ENCODE peak calls at places on chromosomes 12 and 14, in seven cellular contexts. D is dorsolateral prefrontal cortex, C is lower leg skin, Y is foreskin fibroblast, K is omental fat pad, A is H7, X is coronary artery. L is an unnamed sample.

GRCh38 chr12:116802018-116802417 is 63.9 kb downstream of the RNFT2 start:
- DNase-seq in X (no peak), C (no peak), Y (no peak), D (no peak), A (no peak), K (no peak), L (no peak)

GRCh38 chr14:104281768-104282301 is 143.4 kb downstream of the KIF26A start:
- DNase-seq in X (peak; percentile 38), Y (no peak), C (no peak), A (peak; percentile 32), K (peak; percentile 4), D (peak; percentile 39), L (no peak)

GRCh38 chr12:7581046-7581445 is 77.5 kb upstream of the CD163 start:
- DNase-seq in D (no peak), C (no peak), K (no peak), Y (no peak), X (no peak), A (no peak), L (no peak)

GRCh38 chr12:25052191-25053020 is 103.5 kb upstream of the BCAT1 start:
- DNase-seq in C (no peak), Y (no peak), D (no peak), X (no peak), A (no peak), K (no peak), L (no peak)

GRCh38 chr14:105419305-105420091 is at the start of gene MTA1:
- DNase-seq in D (no peak), C (no peak), K (no peak), Y (peak; percentile 24), A (peak; percentile 96), X (peak; percentile 77), L (no peak)

GRCh38 chr12:93415723-93416464 is 25.9 kb downstream of the UBE2N start:
- DNase-seq in Y (no peak), D (no peak), A (no peak), X (no peak), C (no peak), K (no peak), L (no peak)

GRCh38 chr14:101595887-101596721 is 34.8 kb downstream of the DIO3 start:
- DNase-seq in Y (no peak), D (no peak), X (peak; percentile 50), C (no peak), K (no peak), A (no peak), L (no peak)

GRCh38 chr12:58528266-58528665 is 392.0 kb downstream of the LRIG3 start:
- DNase-seq in D (no peak), K (no peak), Y (no peak), A (no peak), C (no peak), X (no peak), L (no peak)

GRCh38 chr14:104536942-104537612 is 42.5 kb upstream of the C14orf180 start:
- DNase-seq in C (no peak), Y (peak; percentile 13), X (no peak), A (peak; percentile 17), K (no peak), D (no peak), L (no peak)

GRCh38 chr14:91400696-91401095 is 16.9 kb downstream of the CCDC88C start:
- DNase-seq in A (no peak), X (no peak), D (no peak), Y (no peak), K (no peak), C (no peak), L (no peak)

GRCh38 chr12:124024263-124024678 is 51.3 kb downstream of the ZNF664 start:
- DNase-seq in K (no peak), Y (peak; percentile 39), C (no peak), X (no peak), A (no peak), D (no peak), L (no peak)

GRCh38 chr12:130334937-130335336 is 2.8 kb upstream of the PIWIL1 start:
- DNase-seq in D (peak; percentile 73), X (no peak), Y (no peak), A (peak; percentile 71), C (no peak), K (no peak), L (no peak)

GRCh38 chr14:89848165-89848564 is 106.4 kb downstream of the EFCAB11 start:
- DNase-seq in Y (no peak), C (no peak), X (no peak), D (no peak), A (no peak), K (no peak), L (no peak)

GRCh38 chr12:28440209-28440608 is 250.0 kb downstream of the CCDC91 start:
- DNase-seq in A (no peak), C (no peak), D (no peak), K (no peak), X (no peak), Y (no peak), L (no peak)

GRCh38 chr14:69658664-69659261 is 47.4 kb downstream of the SUSD6 start:
- DNase-seq in Y (no peak), A (no peak), D (no peak), C (no peak), K (no peak), X (no peak), L (no peak)

GRCh38 chr14:67426983-67427601 is 15.1 kb upstream of the PLEK2 start:
- DNase-seq in K (no peak), D (peak; percentile 82), X (no peak), C (peak; percentile 51), A (peak; percentile 87), Y (peak; percentile 68), L (peak; percentile 84)

GRCh38 chr14:24116111-24116809 is 1.5 kb upstream of the NRL start:
- DNase-seq in K (no peak), X (no peak), Y (no peak), D (no peak), A (no peak), C (no peak), L (no peak)

GRCh38 chr12:47832263-47832933 is 12.7 kb upstream of the HDAC7 start:
- DNase-seq in K (no peak), A (no peak), D (no peak), C (no peak), Y (no peak), X (no peak), L (no peak)

GRCh38 chr12:9699269-9699897 is 29.9 kb downstream of the CLEC2D start:
- DNase-seq in Y (no peak), D (no peak), A (no peak), K (no peak), X (no peak), C (no peak), L (no peak)

GRCh38 chr14:80959448-80960006 is 4.1 kb downstream of the TSHR start:
- DNase-seq in X (no peak), A (no peak), Y (no peak), C (no peak), K (no peak), D (no peak), L (no peak)

GRCh38 chr14:38693423-38693822 is 409.6 kb downstream of the SEC23A start:
- DNase-seq in X (no peak), Y (no peak), K (no peak), D (no peak), A (no peak), C (no peak), L (no peak)

GRCh38 chr14:72111921-72112320 is 179.7 kb downstream of the RGS6 start:
- DNase-seq in C (no peak), K (no peak), D (no peak), Y (no peak), X (no peak), A (no peak), L (no peak)

GRCh38 chr12:76558684-76559276 is 791 bp downstream of the OSBPL8 start:
- DNase-seq in C (peak; percentile 55), A (peak; percentile 50), D (peak; percentile 71), Y (peak; percentile 11), K (no peak), X (no peak), L (peak; percentile 34)

GRCh38 chr12:132289356-132290202 is 39.8 kb downstream of the GALNT9 start:
- DNase-seq in C (no peak), Y (no peak), A (no peak), X (no peak), D (peak; percentile 73), K (no peak), L (peak; percentile 36)

GRCh38 chr12:120472521-120472920 is 3.0 kb upstream of the SRSF9 start:
- DNase-seq in Y (no peak), D (no peak), X (no peak), K (no peak), C (no peak), A (no peak), L (no peak)

GRCh38 chr14:78253986-78254385 is 83.8 kb downstream of the NRXN3 start:
- DNase-seq in D (no peak), X (no peak), K (no peak), C (no peak), Y (no peak), A (no peak), L (no peak)

GRCh38 chr12:6226002-6226700 is 26.0 kb downstream of the CD9 start:
- DNase-seq in A (no peak), Y (no peak), K (no peak), C (peak; percentile 79), D (peak; percentile 81), X (peak; percentile 96), L (no peak)

GRCh38 chr12:71654200-71654599 is 9.4 kb downstream of the ZFC3H1 start:
- DNase-seq in C (no peak), D (no peak), K (no peak), Y (no peak), A (no peak), X (no peak), L (no peak)

GRCh38 chr14:21233457-21234076 is 35.7 kb downstream of the HNRNPC start:
- DNase-seq in Y (no peak), K (no peak), C (no peak), D (no peak), A (peak; percentile 28), X (no peak), L (peak; percentile 28)

GRCh38 chr12:54411398-54412241 is 7.4 kb downstream of the ITGA5 start:
- DNase-seq in X (no peak), D (no peak), A (peak; percentile 94), K (no peak), C (peak; percentile 90), Y (peak; percentile 99), L (no peak)

GRCh38 chr14:90553298-90553920 is 156.6 kb downstream of the CALM1 start:
- DNase-seq in C (no peak), A (peak; percentile 79), Y (no peak), D (peak; percentile 41), X (no peak), K (no peak), L (peak; percentile 59)

GRCh38 chr12:71730936-71731335 is 23.7 kb upstream of the RAB21 start:
- DNase-seq in C (no peak), X (no peak), Y (no peak), A (no peak), K (no peak), D (no peak), L (no peak)

GRCh38 chr14:66495214-66496098 is 9.3 kb downstream of the CCDC196 start:
- DNase-seq in A (peak; percentile 16), K (no peak), X (no peak), C (peak; percentile 34), D (peak; percentile 44), Y (peak; percentile 51), L (peak; percentile 52)

GRCh38 chr14:64730681-64731080 is 26.5 kb downstream of the PLEKHG3 start:
- DNase-seq in X (no peak), Y (no peak), C (no peak), D (no peak), K (no peak), A (no peak), L (no peak)

GRCh38 chr12:55658635-55659391 is 22.1 kb downstream of the OR10P1 start:
- DNase-seq in K (no peak), D (no peak), Y (no peak), A (no peak), X (no peak), C (no peak), L (no peak)

GRCh38 chr12:12046401-12046800 is 24.3 kb upstream of the BCL2L14 start:
- DNase-seq in C (no peak), K (no peak), A (no peak), X (no peak), Y (no peak), D (no peak), L (no peak)

GRCh38 chr12:122538496-122538895 is 11.4 kb downstream of the KNTC1 start:
- DNase-seq in Y (no peak), K (no peak), X (no peak), D (no peak), A (no peak), C (no peak), L (no peak)

GRCh38 chr12:51941011-51941561 is 10.4 kb upstream of the ACVR1B start:
- DNase-seq in A (peak; percentile 58), D (no peak), C (no peak), X (peak; percentile 56), Y (peak; percentile 20), K (no peak), L (no peak)

L was measured in WERI-Rb-1.